ENCODE peak calls at places on chromosomes 4 and X, in six cellular contexts. Y is EL; I is left ventricle myocardium superior; J is CD8-positive, alpha-beta T cell; K is neural crest cell; D is hypothalamus. H is an unnamed sample.

GRCh38 chr4:173777421-173777820 is 247.4 kb upstream of the HAND2 start:
- DNase-seq in I (no peak), K (no peak), D (no peak), Y (no peak), J (no peak), H (no peak)

GRCh38 chr4:158314756-158315487 is 104.6 kb downstream of the TMEM144 start:
- DNase-seq in J (no peak), I (no peak), D (no peak), Y (peak), K (no peak), H (peak)

GRCh38 chr4:52907510-52907909 is 45.4 kb downstream of the RASL11B start:
- DNase-seq in J (no peak), D (no peak), K (no peak), Y (no peak), I (no peak), H (no peak)

GRCh38 chr4:41281038-41281634 is 24.4 kb downstream of the UCHL1 start:
- DNase-seq in J (no peak), Y (peak), K (peak), D (no peak), I (no peak), H (peak)

GRCh38 chr4:153497091-153497531 is 31.0 kb downstream of the TMEM131L start:
- DNase-seq in I (no peak), Y (peak), J (peak), D (no peak), K (no peak), H (peak)

GRCh38 chr4:80058740-80059139 is 14.3 kb downstream of the ANTXR2 start:
- DNase-seq in D (no peak), J (no peak), K (no peak), Y (no peak), I (no peak), H (no peak)

GRCh38 chrX:23634181-23634580 is 33.1 kb upstream of the PRDX4 start:
- DNase-seq in I (no peak), J (no peak), D (no peak), K (no peak), Y (peak), H (no peak)

GRCh38 chr4:46994007-46994405 is 625 bp upstream of the GABRA4 start:
- DNase-seq in K (no peak), Y (peak), J (no peak), D (no peak), I (peak), H (no peak)

GRCh38 chr4:76213415-76214268 is at the start of gene SCARB2:
- DNase-seq in K (peak), I (peak), J (peak), Y (peak), D (peak), H (peak)

GRCh38 chr4:25991296-25991695 is 77.3 kb downstream of the SMIM20 start:
- DNase-seq in K (no peak), D (no peak), Y (no peak), J (no peak), I (no peak), H (no peak)

H was measured in NCI-H226.